ENCODE peak calls at places on chromosomes 3 and 15, in eight cellular contexts. K is NCI-H1105; A is HS-5; M is IMR-90; L is tibial artery; G is mesothelial cell of epicardium; Y is NAMALWA; Q is effector CD4-positive, alpha-beta T cell. N is an unnamed sample.
A peak's percentile ranks its signal among the peaks of the same experiment; 100 is the strongest.

GRCh38 chr15:67063689-67064606 is 1.5 kb upstream of the SMAD3 start:
- DNase-seq in K (no peak), A (no peak), M (peak; percentile 17), L (no peak), G (no peak), Y (no peak), Q (no peak), N (no peak)

GRCh38 chr3:48633743-48634142 is 1.5 kb downstream of the SLC26A6 start:
- DNase-seq in K (no peak), A (no peak), M (no peak), L (no peak), G (no peak), Y (no peak), Q (no peak), N (no peak)

GRCh38 chr3:143182861-143183667 is 63.5 kb downstream of the CHST2 start:
- DNase-seq in K (no peak), A (no peak), M (no peak), L (no peak), G (no peak), Y (no peak), Q (no peak), N (no peak)

GRCh38 chr3:81696090-81696489 is 65.4 kb downstream of the GBE1 start:
- DNase-seq in K (no peak), A (no peak), M (no peak), L (no peak), G (no peak), Y (no peak), Q (no peak), N (no peak)

GRCh38 chr3:53102601-53103147 is 27.6 kb downstream of the RFT1 start:
- DNase-seq in K (no peak), A (no peak), M (no peak), L (no peak), G (no peak), Y (peak; percentile 11), Q (no peak), N (no peak)

GRCh38 chr3:193620650-193621049 is 27.6 kb downstream of the OPA1 start:
- DNase-seq in K (no peak), A (no peak), M (peak; percentile 66), L (no peak), G (no peak), Y (no peak), Q (no peak), N (no peak)

GRCh38 chr3:126022741-126023359 is 53.9 kb downstream of the ROPN1B start:
- DNase-seq in K (no peak), A (no peak), M (no peak), L (no peak), G (no peak), Y (no peak), Q (no peak), N (no peak)

GRCh38 chr3:184665101-184665500 is 46.8 kb downstream of the MAGEF1 start:
- DNase-seq in K (no peak), A (no peak), M (no peak), L (no peak), G (no peak), Y (no peak), Q (no peak), N (no peak)

GRCh38 chr15:65957451-65957850 is 88.2 kb downstream of the RAB11A start:
- DNase-seq in K (peak; percentile 86), A (no peak), M (no peak), L (no peak), G (no peak), Y (no peak), Q (no peak), N (no peak)

GRCh38 chr3:27281671-27282150 is 87.5 kb downstream of the NEK10 start:
- DNase-seq in K (no peak), A (no peak), M (no peak), L (no peak), G (no peak), Y (no peak), Q (no peak), N (no peak)

GRCh38 chr15:66252411-66253295 is 897 bp downstream of the MEGF11 start:
- DNase-seq in K (peak; percentile 51), A (no peak), M (no peak), L (peak; percentile 42), G (peak; percentile 52), Y (peak; percentile 53), Q (peak; percentile 38), N (peak; percentile 75)

GRCh38 chr3:138397983-138398382 is 36.4 kb upstream of the ESYT3 start:
- DNase-seq in K (no peak), A (no peak), M (no peak), L (no peak), G (no peak), Y (no peak), Q (no peak), N (no peak)

GRCh38 chr3:159455741-159456181 is 532.9 kb upstream of the IL12A start:
- DNase-seq in K (no peak), A (no peak), M (peak; percentile 19), L (no peak), G (no peak), Y (no peak), Q (no peak), N (no peak)

GRCh38 chr15:29270169-29270955 is 740 bp upstream of the NSMCE3 start:
- DNase-seq in K (no peak), A (peak; percentile 44), M (peak; percentile 73), L (no peak), G (no peak), Y (peak; percentile 65), Q (peak; percentile 21), N (no peak)

GRCh38 chr3:172591876-172592771 is 68.9 kb upstream of the TNFSF10 start:
- DNase-seq in K (no peak), A (no peak), M (peak; percentile 16), L (no peak), G (no peak), Y (peak; percentile 10), Q (peak; percentile 70), N (no peak)

GRCh38 chr3:187770224-187770623 is 25.0 kb upstream of the BCL6 start:
- DNase-seq in K (peak; percentile 71), A (no peak), M (no peak), L (no peak), G (no peak), Y (peak; percentile 44), Q (peak; percentile 21), N (no peak)

GRCh38 chr3:115549111-115549510 is 74.2 kb upstream of the GAP43 start:
- DNase-seq in K (no peak), A (no peak), M (peak; percentile 3), L (no peak), G (no peak), Y (no peak), Q (no peak), N (no peak)

GRCh38 chr3:165339753-165340152 is 143.6 kb upstream of the SLITRK3 start:
- DNase-seq in K (peak; percentile 33), A (peak; percentile 13), M (peak; percentile 4), L (no peak), G (no peak), Y (no peak), Q (no peak), N (no peak)

N was measured in cardiac septum.